ENCODE peak calls at places on chromosome 20, in four cellular contexts. N is SHP77, A is GM23338, F is Karpas-422. J is an unnamed sample.

GRCh38 chr20:49187330-49188100 is 619 bp downstream of the STAU1 start:
- DNase-seq in N (no peak), A (peak), F (peak), J (peak)

GRCh38 chr20:3663031-3663701 is at the start of gene GFRA4:
- DNase-seq in N (no peak), A (peak), F (no peak), J (no peak)

GRCh38 chr20:35791823-35792222 is 20.0 kb downstream of the PHF20 start:
- DNase-seq in N (no peak), A (no peak), F (no peak), J (no peak)

GRCh38 chr20:10487354-10488115 is 52.4 kb downstream of the SLX4IP start:
- DNase-seq in N (no peak), A (no peak), F (no peak), J (no peak)

GRCh38 chr20:36606171-36607116 is 865 bp downstream of the RAB5IF start:
- DNase-seq in N (no peak), A (peak), F (peak), J (peak)

GRCh38 chr20:23566199-23566932 is 1.9 kb downstream of the CST9L start:
- DNase-seq in N (no peak), A (peak), F (no peak), J (no peak)

GRCh38 chr20:48015943-48016723 is 230.9 kb upstream of the SULF2 start:
- DNase-seq in N (no peak), A (no peak), F (no peak), J (no peak)

GRCh38 chr20:24503352-24503931 is 34.0 kb downstream of the SYNDIG1 start:
- DNase-seq in N (no peak), A (no peak), F (no peak), J (no peak)

GRCh38 chr20:62958388-62959100 is 6.0 kb downstream of the SLC17A9 start:
- DNase-seq in N (no peak), A (no peak), F (no peak), J (no peak)

GRCh38 chr20:35730583-35731468 is 11.2 kb downstream of the RBM39 start:
- DNase-seq in N (no peak), A (no peak), F (no peak), J (no peak)

GRCh38 chr20:39070484-39071231 is 108.5 kb downstream of the DHX35 start:
- DNase-seq in N (no peak), A (no peak), F (no peak), J (no peak)

GRCh38 chr20:12798286-12798685 is 210.5 kb upstream of the SPTLC3 start:
- DNase-seq in N (no peak), A (peak), F (no peak), J (no peak)

GRCh38 chr20:19401096-19401495 is 188.7 kb downstream of the SLC24A3 start:
- DNase-seq in N (no peak), A (no peak), F (no peak), J (no peak)

GRCh38 chr20:9608639-9609440 is 94.5 kb downstream of the LAMP5 start:
- DNase-seq in N (peak), A (peak), F (peak), J (no peak)

GRCh38 chr20:62652051-62652893 is 10.0 kb downstream of the SLCO4A1 start:
- DNase-seq in N (peak), A (peak), F (no peak), J (peak)

J was measured in OCI-LY7.